ENCODE peak calls at places on chromosomes 3 and 15, in eight cellular contexts. One of them, this sample, is unnamed.

GRCh38 chr3:47664519-47664918 is 85.9 kb upstream of the CSPG5 start:
- DNase-seq in upper lobe of left lung: no peak
- DNase-seq in stomach: no peak
- DNase-seq in transverse colon: no peak
- DNase-seq in GM23338: peak; percentile 67
- DNase-seq in H1: no peak
- DNase-seq in K562: peak; percentile 35
- DNase-seq in HepG2: peak; percentile 14
- DNase-seq in this sample: no peak

GRCh38 chr3:107637416-107638182 is 114.8 kb downstream of the BBX start:
- DNase-seq in upper lobe of left lung: no peak
- DNase-seq in stomach: no peak
- DNase-seq in transverse colon: no peak
- DNase-seq in GM23338: no peak
- DNase-seq in H1: no peak
- DNase-seq in K562: no peak
- DNase-seq in HepG2: no peak
- DNase-seq in this sample: no peak

GRCh38 chr15:89888214-89888804 is 5.5 kb downstream of the AP3S2 start:
- DNase-seq in upper lobe of left lung: no peak
- DNase-seq in stomach: no peak
- DNase-seq in transverse colon: peak; percentile 41
- DNase-seq in GM23338: peak; percentile 61
- DNase-seq in H1: no peak
- DNase-seq in K562: no peak
- DNase-seq in HepG2: peak; percentile 56
- DNase-seq in this sample: no peak

GRCh38 chr15:89157918-89158564 is 63.3 kb downstream of the RLBP1 start:
- DNase-seq in upper lobe of left lung: no peak
- DNase-seq in stomach: no peak
- DNase-seq in transverse colon: no peak
- DNase-seq in GM23338: no peak
- DNase-seq in H1: no peak
- DNase-seq in K562: no peak
- DNase-seq in HepG2: no peak
- DNase-seq in this sample: no peak

GRCh38 chr3:9866639-9867038 is 13.4 kb downstream of the CIDEC start:
- DNase-seq in upper lobe of left lung: no peak
- DNase-seq in stomach: no peak
- DNase-seq in transverse colon: peak; percentile 41
- DNase-seq in GM23338: no peak
- DNase-seq in H1: no peak
- DNase-seq in K562: no peak
- DNase-seq in HepG2: no peak
- DNase-seq in this sample: no peak

GRCh38 chr15:72306211-72306785 is 13.7 kb downstream of the CELF6 start:
- DNase-seq in upper lobe of left lung: no peak
- DNase-seq in stomach: no peak
- DNase-seq in transverse colon: no peak
- DNase-seq in GM23338: peak; percentile 91
- DNase-seq in H1: peak; percentile 49
- DNase-seq in K562: no peak
- DNase-seq in HepG2: no peak
- DNase-seq in this sample: no peak

GRCh38 chr15:68310811-68311463 is 33.4 kb downstream of the FEM1B start:
- DNase-seq in upper lobe of left lung: no peak
- DNase-seq in stomach: peak; percentile 23
- DNase-seq in transverse colon: no peak
- DNase-seq in GM23338: no peak
- DNase-seq in H1: peak; percentile 49
- DNase-seq in K562: no peak
- DNase-seq in HepG2: no peak
- DNase-seq in this sample: peak; percentile 93

GRCh38 chr3:38650248-38650940 is 907 bp upstream of the SCN5A start:
- DNase-seq in upper lobe of left lung: peak; percentile 47
- DNase-seq in stomach: no peak
- DNase-seq in transverse colon: no peak
- DNase-seq in GM23338: no peak
- DNase-seq in H1: peak; percentile 49
- DNase-seq in K562: no peak
- DNase-seq in HepG2: no peak
- DNase-seq in this sample: peak; percentile 81

GRCh38 chr15:95304116-95304873 is 1026.2 kb upstream of the NR2F2 start:
- DNase-seq in upper lobe of left lung: no peak
- DNase-seq in stomach: no peak
- DNase-seq in transverse colon: no peak
- DNase-seq in GM23338: no peak
- DNase-seq in H1: no peak
- DNase-seq in K562: no peak
- DNase-seq in HepG2: no peak
- DNase-seq in this sample: no peak

GRCh38 chr15:51613988-51614387 is 8.6 kb downstream of the DMXL2 start:
- DNase-seq in upper lobe of left lung: no peak
- DNase-seq in stomach: no peak
- DNase-seq in transverse colon: no peak
- DNase-seq in GM23338: no peak
- DNase-seq in H1: no peak
- DNase-seq in K562: no peak
- DNase-seq in HepG2: no peak
- DNase-seq in this sample: no peak

GRCh38 chr3:123283074-123283473 is 81.3 kb downstream of the SEC22A start:
- DNase-seq in upper lobe of left lung: no peak
- DNase-seq in stomach: no peak
- DNase-seq in transverse colon: no peak
- DNase-seq in GM23338: no peak
- DNase-seq in H1: no peak
- DNase-seq in K562: no peak
- DNase-seq in HepG2: no peak
- DNase-seq in this sample: no peak

GRCh38 chr3:170477395-170477794 is 58.7 kb downstream of the CLDN11 start:
- DNase-seq in upper lobe of left lung: no peak
- DNase-seq in stomach: no peak
- DNase-seq in transverse colon: no peak
- DNase-seq in GM23338: no peak
- DNase-seq in H1: no peak
- DNase-seq in K562: no peak
- DNase-seq in HepG2: no peak
- DNase-seq in this sample: no peak

GRCh38 chr3:74027121-74027520 is 402.4 kb upstream of the PDZRN3 start:
- DNase-seq in upper lobe of left lung: no peak
- DNase-seq in stomach: no peak
- DNase-seq in transverse colon: no peak
- DNase-seq in GM23338: no peak
- DNase-seq in H1: no peak
- DNase-seq in K562: no peak
- DNase-seq in HepG2: peak; percentile 1
- DNase-seq in this sample: no peak

GRCh38 chr3:99485286-99485685 is 153.1 kb upstream of the COL8A1 start:
- DNase-seq in upper lobe of left lung: no peak
- DNase-seq in stomach: no peak
- DNase-seq in transverse colon: no peak
- DNase-seq in GM23338: no peak
- DNase-seq in H1: no peak
- DNase-seq in K562: no peak
- DNase-seq in HepG2: no peak
- DNase-seq in this sample: no peak

GRCh38 chr3:185733980-185734724 is 90.7 kb downstream of the IGF2BP2 start:
- DNase-seq in upper lobe of left lung: no peak
- DNase-seq in stomach: peak; percentile 59
- DNase-seq in transverse colon: peak; percentile 63
- DNase-seq in GM23338: peak; percentile 93
- DNase-seq in H1: no peak
- DNase-seq in K562: peak; percentile 80
- DNase-seq in HepG2: peak; percentile 63
- DNase-seq in this sample: no peak

GRCh38 chr15:74130089-74130848 is at the start of gene ISLR2:
- DNase-seq in upper lobe of left lung: peak; percentile 69
- DNase-seq in stomach: no peak
- DNase-seq in transverse colon: no peak
- DNase-seq in GM23338: peak; percentile 65
- DNase-seq in H1: no peak
- DNase-seq in K562: no peak
- DNase-seq in HepG2: no peak
- DNase-seq in this sample: no peak

GRCh38 chr15:41791970-41792637 is 17.8 kb downstream of the MAPKBP1 start:
- DNase-seq in upper lobe of left lung: no peak
- DNase-seq in stomach: no peak
- DNase-seq in transverse colon: no peak
- DNase-seq in GM23338: no peak
- DNase-seq in H1: no peak
- DNase-seq in K562: no peak
- DNase-seq in HepG2: no peak
- DNase-seq in this sample: no peak

GRCh38 chr15:81962438-81962837 is 83.4 kb downstream of the MEX3B start:
- DNase-seq in upper lobe of left lung: no peak
- DNase-seq in stomach: no peak
- DNase-seq in transverse colon: no peak
- DNase-seq in GM23338: no peak
- DNase-seq in H1: no peak
- DNase-seq in K562: no peak
- DNase-seq in HepG2: no peak
- DNase-seq in this sample: no peak

GRCh38 chr3:18761530-18761929 is 336.4 kb upstream of the SATB1 start:
- DNase-seq in upper lobe of left lung: no peak
- DNase-seq in stomach: no peak
- DNase-seq in transverse colon: no peak
- DNase-seq in GM23338: no peak
- DNase-seq in H1: no peak
- DNase-seq in K562: no peak
- DNase-seq in HepG2: no peak
- DNase-seq in this sample: no peak

GRCh38 chr15:69303337-69304175 is 4.8 kb downstream of the PAQR5 start:
- DNase-seq in upper lobe of left lung: no peak
- DNase-seq in stomach: no peak
- DNase-seq in transverse colon: no peak
- DNase-seq in GM23338: peak; percentile 72
- DNase-seq in H1: no peak
- DNase-seq in K562: peak; percentile 27
- DNase-seq in HepG2: no peak
- DNase-seq in this sample: no peak

GRCh38 chr3:68173230-68173629 is 518.8 kb upstream of the SUCLG2 start:
- DNase-seq in upper lobe of left lung: no peak
- DNase-seq in stomach: no peak
- DNase-seq in transverse colon: no peak
- DNase-seq in GM23338: no peak
- DNase-seq in H1: no peak
- DNase-seq in K562: no peak
- DNase-seq in HepG2: no peak
- DNase-seq in this sample: no peak

DNA sequence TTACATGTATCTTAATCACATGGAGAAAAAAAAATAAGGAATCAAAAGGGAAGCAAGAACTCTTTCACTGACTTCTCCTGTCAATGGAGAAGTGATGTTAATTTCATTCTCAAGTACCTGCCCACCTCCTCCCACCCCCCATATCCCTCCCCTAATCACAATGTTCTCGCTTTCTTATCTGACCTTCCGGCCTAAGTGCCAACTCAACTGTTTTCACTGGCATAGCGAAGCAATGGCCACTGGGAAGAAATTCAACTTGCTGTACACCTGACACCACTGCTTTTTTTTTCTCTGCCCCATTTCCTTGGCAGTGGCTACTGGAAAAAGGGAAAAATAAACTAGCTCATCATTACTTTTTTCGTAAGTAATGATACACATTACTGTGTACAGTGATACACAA is 3.8 kb downstream of the SGO1 start:
- DNase-seq in upper lobe of left lung: no peak
- DNase-seq in stomach: peak; percentile 59
- DNase-seq in transverse colon: no peak
- DNase-seq in GM23338: no peak
- DNase-seq in H1: no peak
- DNase-seq in K562: no peak
- DNase-seq in HepG2: no peak
- DNase-seq in this sample: no peak
- H3K27ac ChIP-seq in upper lobe of left lung: no peak overlapping the region
- H3K27ac ChIP-seq in stomach: no peak overlapping the region
- H3K27ac ChIP-seq in transverse colon: no peak overlapping the region
- H3K27ac ChIP-seq in GM23338: no peak overlapping the region
- H3K27ac ChIP-seq in H1: no peak overlapping the region
- H3K27ac ChIP-seq in K562: no peak overlapping the region
- H3K27ac ChIP-seq in HepG2: no peak overlapping the region
- H3K27ac ChIP-seq in this sample: no peak overlapping the region

GRCh38 chr15:43998607-43999006 is 171.8 kb downstream of the WDR76 start:
- DNase-seq in upper lobe of left lung: no peak
- DNase-seq in stomach: no peak
- DNase-seq in transverse colon: peak; percentile 55
- DNase-seq in GM23338: peak; percentile 24
- DNase-seq in H1: no peak
- DNase-seq in K562: no peak
- DNase-seq in HepG2: no peak
- DNase-seq in this sample: no peak
- H3K4me3 ChIP-seq in upper lobe of left lung: no peak overlapping the region
- H3K4me3 ChIP-seq in stomach: no peak overlapping the region
- H3K4me3 ChIP-seq in transverse colon: no peak overlapping the region
- H3K4me3 ChIP-seq in GM23338: no peak overlapping the region
- H3K4me3 ChIP-seq in H1: no peak overlapping the region
- H3K4me3 ChIP-seq in K562: no peak overlapping the region
- H3K4me3 ChIP-seq in HepG2: no peak overlapping the region
- H3K4me3 ChIP-seq in this sample: no peak overlapping the region

GRCh38 chr3:100754563-100755334 is 45.5 kb downstream of the TFG start:
- DNase-seq in upper lobe of left lung: no peak
- DNase-seq in stomach: no peak
- DNase-seq in transverse colon: no peak
- DNase-seq in GM23338: no peak
- DNase-seq in H1: no peak
- DNase-seq in K562: no peak
- DNase-seq in HepG2: no peak
- DNase-seq in this sample: no peak

GRCh38 chr3:100760377-100760776 is 51.1 kb downstream of the TFG start:
- DNase-seq in upper lobe of left lung: no peak
- DNase-seq in stomach: no peak
- DNase-seq in transverse colon: no peak
- DNase-seq in GM23338: no peak
- DNase-seq in H1: no peak
- DNase-seq in K562: no peak
- DNase-seq in HepG2: no peak
- DNase-seq in this sample: no peak

GRCh38 chr3:100759162-100759561 is 49.9 kb downstream of the TFG start:
- DNase-seq in upper lobe of left lung: no peak
- DNase-seq in stomach: no peak
- DNase-seq in transverse colon: no peak
- DNase-seq in GM23338: no peak
- DNase-seq in H1: no peak
- DNase-seq in K562: peak; percentile 6
- DNase-seq in HepG2: no peak
- DNase-seq in this sample: no peak

GRCh38 chr3:100753846-100754245 is 44.6 kb downstream of the TFG start:
- DNase-seq in upper lobe of left lung: no peak
- DNase-seq in stomach: no peak
- DNase-seq in transverse colon: no peak
- DNase-seq in GM23338: peak; percentile 23
- DNase-seq in H1: no peak
- DNase-seq in K562: no peak
- DNase-seq in HepG2: no peak
- DNase-seq in this sample: no peak

GRCh38 chr3:100756441-100756840 is 47.1 kb downstream of the TFG start:
- DNase-seq in upper lobe of left lung: no peak
- DNase-seq in stomach: no peak
- DNase-seq in transverse colon: no peak
- DNase-seq in GM23338: no peak
- DNase-seq in H1: no peak
- DNase-seq in K562: no peak
- DNase-seq in HepG2: no peak
- DNase-seq in this sample: no peak
- TF ChIP-seq POLR2AphosphoS5 in upper lobe of left lung: no peak
- TF ChIP-seq POLR2AphosphoS5 in stomach: no peak
- TF ChIP-seq POLR2AphosphoS5 in transverse colon: no peak
- TF ChIP-seq POLR2AphosphoS5 in GM23338: no peak
- TF ChIP-seq POLR2AphosphoS5 in H1: no peak
- TF ChIP-seq POLR2AphosphoS5 in K562: no peak
- TF ChIP-seq POLR2AphosphoS5 in HepG2: no peak
- TF ChIP-seq POLR2AphosphoS5 in this sample: no peak

GRCh38 chr3:45595364-45596154 is 1.0 kb downstream of the LIMD1 start:
- DNase-seq in upper lobe of left lung: peak; percentile 67
- DNase-seq in stomach: peak; percentile 63
- DNase-seq in transverse colon: peak; percentile 73
- DNase-seq in GM23338: no peak
- DNase-seq in H1: no peak
- DNase-seq in K562: peak; percentile 37
- DNase-seq in HepG2: no peak
- DNase-seq in this sample: no peak
- H3K27ac ChIP-seq in upper lobe of left lung: peak overlapping the region; percentile 91
- H3K27ac ChIP-seq in stomach: peak overlapping the region; percentile 96
- H3K27ac ChIP-seq in transverse colon: peak overlapping the region; percentile 97
- H3K27ac ChIP-seq in GM23338: no peak overlapping the region
- H3K27ac ChIP-seq in H1: no peak overlapping the region
- H3K27ac ChIP-seq in K562: no peak overlapping the region
- H3K27ac ChIP-seq in HepG2: no peak overlapping the region
- H3K27ac ChIP-seq in this sample: peak overlapping the region; percentile 61

This sample was measured in vagina.